ENCODE peak calls at places on chromosome 1, in seven cellular contexts. P is activated CD4-positive, alpha-beta T cell treated with anti-CD3 and anti-CD28 coated beads, Interleukin-2, amount 50 U/mL, for 48 hours; D is AG09309; Z is NT2/D1; H is NCI-H2081; U is MG63; R is T-cell. L is an unnamed sample.

GRCh38 chr1:172378109-172378755 is 42.3 kb upstream of the C1orf105 start:
- DNase-seq in P (no peak), D (no peak), Z (no peak), H (no peak), U (no peak), R (no peak), L (no peak)

GRCh38 chr1:93798301-93798700 is 80.7 kb downstream of the DNTTIP2 start:
- DNase-seq in P (no peak), D (peak; percentile 83), Z (no peak), H (no peak), U (peak; percentile 29), R (no peak), L (no peak)

GRCh38 chr1:106924360-106924759 is 132.1 kb upstream of the PRMT6 start:
- DNase-seq in P (no peak), D (no peak), Z (peak; percentile 50), H (no peak), U (peak; percentile 32), R (no peak), L (no peak)

GRCh38 chr1:203317429-203318228 is 12.3 kb downstream of the BTG2 start:
- DNase-seq in P (no peak), D (no peak), Z (no peak), H (peak; percentile 35), U (no peak), R (no peak), L (no peak)

GRCh38 chr1:158003409-158003805 is 10.0 kb downstream of the KIRREL1 start:
- DNase-seq in P (no peak), D (no peak), Z (no peak), H (no peak), U (peak; percentile 71), R (no peak), L (no peak)

GRCh38 chr1:63152572-63152971 is 169.8 kb upstream of the FOXD3 start:
- DNase-seq in P (no peak), D (no peak), Z (no peak), H (no peak), U (no peak), R (no peak), L (no peak)

GRCh38 chr1:217088521-217089221 is 365.4 kb upstream of the ESRRG start:
- DNase-seq in P (no peak), D (no peak), Z (peak; percentile 20), H (peak; percentile 22), U (no peak), R (no peak), L (no peak)

GRCh38 chr1:225834417-225835329 is 24.7 kb downstream of the EPHX1 start:
- DNase-seq in P (no peak), D (peak; percentile 55), Z (no peak), H (peak; percentile 80), U (peak; percentile 93), R (no peak), L (no peak)

GRCh38 chr1:228174482-228175315 is 9.1 kb downstream of the IBA57 start:
- DNase-seq in P (no peak), D (no peak), Z (no peak), H (no peak), U (no peak), R (peak; percentile 37), L (peak; percentile 94)

GRCh38 chr1:203038217-203038741 is 12.0 kb downstream of the PPFIA4 start:
- DNase-seq in P (no peak), D (peak; percentile 66), Z (no peak), H (no peak), U (peak; percentile 98), R (no peak), L (no peak)

GRCh38 chr1:98398649-98399048 is 262.9 kb upstream of the SNX7 start:
- DNase-seq in P (no peak), D (no peak), Z (no peak), H (no peak), U (no peak), R (no peak), L (no peak)

GRCh38 chr1:57285979-57286378 is 137.9 kb downstream of the DAB1 start:
- DNase-seq in P (no peak), D (no peak), Z (no peak), H (no peak), U (no peak), R (no peak), L (no peak)

GRCh38 chr1:43363283-43363934 is 4.4 kb downstream of the ELOVL1 start:
- DNase-seq in P (no peak), D (no peak), Z (no peak), H (no peak), U (peak; percentile 44), R (no peak), L (no peak)

GRCh38 chr1:202005958-202006357 is 4.4 kb upstream of the ELF3 start:
- DNase-seq in P (no peak), D (no peak), Z (no peak), H (no peak), U (no peak), R (no peak), L (peak; percentile 65)

GRCh38 chr1:199573047-199573446 is 454.5 kb upstream of the NR5A2 start:
- DNase-seq in P (no peak), D (no peak), Z (no peak), H (peak; percentile 34), U (peak; percentile 23), R (no peak), L (no peak)

GRCh38 chr1:43348809-43349593 is 9.8 kb upstream of the CDC20 start:
- DNase-seq in P (peak; percentile 59), D (no peak), Z (peak; percentile 93), H (peak; percentile 94), U (peak; percentile 46), R (peak; percentile 79), L (peak; percentile 37)

GRCh38 chr1:79373481-79374132 is 367.1 kb upstream of the ADGRL4 start:
- DNase-seq in P (no peak), D (no peak), Z (no peak), H (peak; percentile 91), U (peak; percentile 65), R (no peak), L (no peak)

GRCh38 chr1:58576727-58577675 is at the start of gene TACSTD2:
- DNase-seq in P (no peak), D (no peak), Z (no peak), H (no peak), U (no peak), R (no peak), L (no peak)

GRCh38 chr1:241531195-241532172 is 694 bp upstream of the KMO start:
- DNase-seq in P (no peak), D (peak; percentile 37), Z (peak; percentile 43), H (peak; percentile 88), U (no peak), R (no peak), L (peak; percentile 83)

GRCh38 chr1:241770115-241770514 is 77.9 kb upstream of the EXO1 start:
- DNase-seq in P (no peak), D (no peak), Z (no peak), H (no peak), U (no peak), R (no peak), L (no peak)

GRCh38 chr1:209202826-209203439 is 380.6 kb upstream of the CAMK1G start:
- DNase-seq in P (peak; percentile 6), D (peak; percentile 17), Z (peak; percentile 66), H (peak; percentile 78), U (no peak), R (no peak), L (peak; percentile 47)

L was measured in K562.